ENCODE peak calls at places on chromosome 15, in four cellular contexts. One of them, this sample, is unnamed.

GRCh38 chr15:72229076-72229946 is 1.7 kb downstream of the PKM start:
- DNase-seq in GM23338: peak; percentile 28
- DNase-seq in A549: no peak
- DNase-seq in CD4-positive, alpha-beta T cell: no peak
- DNase-seq in this sample: no peak

GRCh38 chr15:49036650-49037545 is 9.3 kb downstream of the SECISBP2L start:
- DNase-seq in CD4-positive, alpha-beta T cell: no peak
- DNase-seq in A549: no peak
- DNase-seq in GM23338: no peak
- DNase-seq in this sample: peak; percentile 10

GRCh38 chr15:34647569-34648334 is 64.3 kb upstream of the GOLGA8B start:
- DNase-seq in A549: no peak
- DNase-seq in GM23338: no peak
- DNase-seq in CD4-positive, alpha-beta T cell: no peak
- DNase-seq in this sample: no peak

GRCh38 chr15:85741021-85741421 is 53.7 kb downstream of the KLHL25 start:
- DNase-seq in GM23338: peak; percentile 49
- DNase-seq in CD4-positive, alpha-beta T cell: no peak
- DNase-seq in A549: no peak
- DNase-seq in this sample: no peak

GRCh38 chr15:38905634-38906033 is 341.0 kb upstream of the RASGRP1 start:
- DNase-seq in GM23338: no peak
- DNase-seq in CD4-positive, alpha-beta T cell: no peak
- DNase-seq in A549: no peak
- DNase-seq in this sample: no peak

GRCh38 chr15:40843183-40843884 is 514 bp upstream of the SPINT1 start:
- DNase-seq in A549: no peak
- DNase-seq in GM23338: peak; percentile 17
- DNase-seq in CD4-positive, alpha-beta T cell: no peak
- DNase-seq in this sample: no peak

GRCh38 chr15:83913034-83913632 is 259.2 kb downstream of the ADAMTSL3 start:
- DNase-seq in GM23338: no peak
- DNase-seq in CD4-positive, alpha-beta T cell: no peak
- DNase-seq in A549: no peak
- DNase-seq in this sample: no peak

GRCh38 chr15:55289011-55289572 is 521 bp downstream of the RAB27A start:
- DNase-seq in GM23338: peak; percentile 57
- DNase-seq in A549: peak; percentile 35
- DNase-seq in CD4-positive, alpha-beta T cell: peak; percentile 18
- DNase-seq in this sample: peak; percentile 21

GRCh38 chr15:64001148-64001547 is 45.1 kb downstream of the DAPK2 start:
- DNase-seq in A549: no peak
- DNase-seq in CD4-positive, alpha-beta T cell: no peak
- DNase-seq in GM23338: no peak
- DNase-seq in this sample: no peak

GRCh38 chr15:28185148-28185895 is 86.2 kb upstream of the OCA2 start:
- DNase-seq in GM23338: no peak
- DNase-seq in A549: no peak
- DNase-seq in CD4-positive, alpha-beta T cell: no peak
- DNase-seq in this sample: no peak

GRCh38 chr15:64343841-64344240 is 12.1 kb downstream of the CSNK1G1 start:
- DNase-seq in GM23338: no peak
- DNase-seq in A549: no peak
- DNase-seq in CD4-positive, alpha-beta T cell: no peak
- DNase-seq in this sample: no peak

GRCh38 chr15:41891946-41892345 is 1.9 kb downstream of the SPTBN5 start:
- DNase-seq in CD4-positive, alpha-beta T cell: no peak
- DNase-seq in A549: no peak
- DNase-seq in GM23338: no peak
- DNase-seq in this sample: no peak

GRCh38 chr15:88006146-88006545 is 250.4 kb downstream of the NTRK3 start:
- DNase-seq in A549: no peak
- DNase-seq in GM23338: no peak
- DNase-seq in CD4-positive, alpha-beta T cell: no peak
- DNase-seq in this sample: no peak

GRCh38 chr15:99613887-99614642 is 48.3 kb downstream of the MEF2A start:
- DNase-seq in A549: no peak
- DNase-seq in GM23338: no peak
- DNase-seq in CD4-positive, alpha-beta T cell: no peak
- DNase-seq in this sample: no peak

GRCh38 chr15:63146684-63147083 is 10.6 kb downstream of the RPS27L start:
- DNase-seq in GM23338: no peak
- DNase-seq in A549: no peak
- DNase-seq in CD4-positive, alpha-beta T cell: no peak
- DNase-seq in this sample: no peak

GRCh38 chr15:101429191-101429590 is 60.3 kb downstream of the PCSK6 start:
- DNase-seq in GM23338: no peak
- DNase-seq in CD4-positive, alpha-beta T cell: no peak
- DNase-seq in A549: no peak
- DNase-seq in this sample: no peak

GRCh38 chr15:43879386-43880355 is 52.9 kb downstream of the WDR76 start:
- DNase-seq in GM23338: no peak
- DNase-seq in A549: no peak
- DNase-seq in CD4-positive, alpha-beta T cell: no peak
- DNase-seq in this sample: no peak

GRCh38 chr15:41881925-41882688 is 11.7 kb downstream of the SPTBN5 start:
- DNase-seq in GM23338: peak; percentile 69
- DNase-seq in A549: no peak
- DNase-seq in CD4-positive, alpha-beta T cell: no peak
- DNase-seq in this sample: no peak

GRCh38 chr15:50884583-50884982 is 23.9 kb upstream of the AP4E1 start:
- DNase-seq in GM23338: no peak
- DNase-seq in CD4-positive, alpha-beta T cell: no peak
- DNase-seq in A549: no peak
- DNase-seq in this sample: no peak

GRCh38 chr15:52019394-52020252 is 604 bp downstream of the MAPK6 start:
- DNase-seq in GM23338: peak; percentile 65
- DNase-seq in CD4-positive, alpha-beta T cell: peak; percentile 44
- DNase-seq in A549: peak; percentile 95
- DNase-seq in this sample: peak; percentile 41

GRCh38 chr15:83422090-83422489 is 25.1 kb upstream of the SH3GL3 start:
- DNase-seq in GM23338: no peak
- DNase-seq in A549: no peak
- DNase-seq in CD4-positive, alpha-beta T cell: no peak
- DNase-seq in this sample: no peak

GRCh38 chr15:34014556-34014955 is 24.4 kb downstream of the AVEN start:
- DNase-seq in CD4-positive, alpha-beta T cell: no peak
- DNase-seq in A549: no peak
- DNase-seq in GM23338: no peak
- DNase-seq in this sample: no peak

GRCh38 chr15:49145651-49146609 is 9.5 kb downstream of the COPS2 start:
- DNase-seq in A549: peak; percentile 18
- DNase-seq in CD4-positive, alpha-beta T cell: no peak
- DNase-seq in GM23338: peak; percentile 67
- DNase-seq in this sample: peak; percentile 53

GRCh38 chr15:64989331-64990167 is at the start of gene SPG21:
- DNase-seq in CD4-positive, alpha-beta T cell: peak; percentile 80
- DNase-seq in A549: peak; percentile 97
- DNase-seq in GM23338: peak; percentile 88
- DNase-seq in this sample: peak; percentile 93

GRCh38 chr15:49495993-49496747 is 73.1 kb downstream of the FGF7 start:
- DNase-seq in A549: no peak
- DNase-seq in GM23338: no peak
- DNase-seq in CD4-positive, alpha-beta T cell: no peak
- DNase-seq in this sample: no peak

GRCh38 chr15:59371458-59372351 is 966 bp downstream of the MYO1E start:
- DNase-seq in A549: peak; percentile 46
- DNase-seq in GM23338: peak; percentile 76
- DNase-seq in CD4-positive, alpha-beta T cell: no peak
- DNase-seq in this sample: no peak

GRCh38 chr15:70435872-70436271 is 327.5 kb downstream of the UACA start:
- DNase-seq in GM23338: no peak
- DNase-seq in CD4-positive, alpha-beta T cell: no peak
- DNase-seq in A549: no peak
- DNase-seq in this sample: no peak

GRCh38 chr15:98647026-98647773 is 1.1 kb upstream of the IGF1R start:
- DNase-seq in CD4-positive, alpha-beta T cell: peak; percentile 58
- DNase-seq in GM23338: peak; percentile 90
- DNase-seq in A549: peak; percentile 83
- DNase-seq in this sample: peak; percentile 47